ENCODE peak calls at places on chromosomes 4 and X, in seven cellular contexts. S is dorsolateral prefrontal cortex, O is astrocyte, J is BE2C, G is esophagus squamous epithelium, A is mammary epithelial cell, E is fibroblast of lung. N is an unnamed sample.

GRCh38 chrX:11566158-11566557 is 99.6 kb downstream of the ARHGAP6 start:
- DNase-seq in J (no peak), G (no peak), E (no peak), S (no peak), O (no peak), A (no peak), N (no peak)

GRCh38 chr4:75056277-75056676 is 123.4 kb downstream of the PARM1 start:
- DNase-seq in A (no peak), J (no peak), O (no peak), G (no peak), E (no peak), S (no peak), N (no peak)

GRCh38 chr4:119693127-119693526 is 64.5 kb upstream of the PDE5A start:
- DNase-seq in E (peak; percentile 8), O (no peak), J (no peak), A (no peak), S (no peak), G (no peak), N (no peak)

GRCh38 chrX:24242649-24243556 is 71.0 kb downstream of the SUPT20HL2 start:
- DNase-seq in J (no peak), A (no peak), G (peak; percentile 2), O (peak; percentile 27), S (no peak), E (peak; percentile 18), N (peak; percentile 89)

GRCh38 chr4:181261279-181261678 is 981.9 kb upstream of the TENM3 start:
- DNase-seq in J (no peak), S (no peak), G (no peak), E (peak; percentile 39), O (peak; percentile 34), A (no peak), N (no peak)

GRCh38 chr4:5054532-5054931 is 3.3 kb downstream of the STK32B start:
- DNase-seq in J (no peak), G (no peak), S (no peak), A (no peak), O (peak; percentile 16), E (no peak), N (no peak)

GRCh38 chrX:129000797-129001196 is 522.5 kb downstream of the SMARCA1 start:
- DNase-seq in S (no peak), J (no peak), O (no peak), G (no peak), E (no peak), A (no peak), N (no peak)

GRCh38 chrX:132615396-132616131 is 126.7 kb upstream of the MBNL3 start:
- DNase-seq in A (peak; percentile 37), E (peak; percentile 17), G (no peak), O (peak; percentile 8), J (peak; percentile 30), S (no peak), N (peak; percentile 9)

GRCh38 chrX:129833153-129834004 is 10.3 kb downstream of the ZDHHC9 start:
- DNase-seq in S (no peak), O (peak; percentile 65), E (peak; percentile 76), J (no peak), G (no peak), A (no peak), N (peak; percentile 13)

GRCh38 chr4:175282407-175282806 is 364.2 kb downstream of the ADAM29 start:
- DNase-seq in A (no peak), G (no peak), O (peak; percentile 11), S (no peak), J (no peak), E (peak; percentile 14), N (no peak)

GRCh38 chrX:135340827-135341226 is 31.5 kb downstream of the ETDC start:
- DNase-seq in G (no peak), E (peak; percentile 47), J (peak; percentile 34), A (no peak), O (peak; percentile 44), S (no peak), N (no peak)
- H3K4me3 ChIP-seq in G (no peak overlapping the region), E (peak overlapping the region; percentile 76), J (peak overlapping the region; percentile 81), A (no peak overlapping the region), O (peak overlapping the region; percentile 28), S (no peak overlapping the region), N (no peak overlapping the region)

GRCh38 chrX:123184199-123184857 is at the start of gene GRIA3:
- DNase-seq in A (no peak), E (peak; percentile 76), G (no peak), J (no peak), O (peak; percentile 68), S (peak; percentile 55), N (no peak)

GRCh38 chrX:123184858-123185251 is 777 bp downstream of the GRIA3 start:
- DNase-seq in J (no peak), G (no peak), S (peak; percentile 65), A (no peak), O (peak; percentile 12), E (no peak), N (peak; percentile 48)

GRCh38 chrX:123188081-123188480 is 4.0 kb downstream of the GRIA3 start:
- DNase-seq in G (no peak), O (peak; percentile 25), E (peak; percentile 40), S (no peak), J (no peak), A (peak; percentile 2), N (no peak)

GRCh38 chrX:123186796-123187195 is 2.7 kb downstream of the GRIA3 start:
- DNase-seq in G (no peak), S (no peak), A (no peak), J (no peak), E (no peak), O (no peak), N (no peak)

DNA sequence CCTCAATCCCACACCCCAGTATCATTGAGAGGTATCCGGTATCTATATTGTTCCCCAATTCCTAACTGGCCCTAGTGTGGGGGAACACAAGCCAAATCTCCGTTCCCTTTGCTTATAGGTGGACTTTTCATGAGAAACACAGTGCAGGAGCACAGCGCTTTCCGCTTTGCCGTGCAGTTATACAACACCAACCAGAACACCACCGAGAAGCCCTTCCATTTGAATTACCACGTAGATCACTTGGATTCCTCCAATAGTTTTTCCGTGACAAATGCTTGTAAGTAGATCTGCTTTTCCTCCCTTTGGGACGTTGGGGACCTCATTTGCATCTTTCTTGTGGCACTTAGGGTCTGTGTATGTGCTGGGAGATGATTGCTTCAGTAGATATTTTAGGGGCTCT is 1.6 kb downstream of the GRIA3 start:
- DNase-seq in O (peak; percentile 33), E (peak; percentile 46), A (no peak), G (no peak), S (no peak), J (no peak), N (no peak)
- H3K27me3 ChIP-seq in O (no peaks in the 10 kb centered on the region), E (peaks cover 5% of the 10 kb centered on the region), A (peaks cover 9% of the 10 kb centered on the region), G (no peaks in the 10 kb centered on the region), S (peaks cover 39% of the 10 kb centered on the region), J (no peaks in the 10 kb centered on the region), N (no peaks in the 10 kb centered on the region)

GRCh38 chr4:109748114-109748513 is 18.2 kb upstream of the PLA2G12A start:
- DNase-seq in J (no peak), G (no peak), S (no peak), O (no peak), E (no peak), A (no peak), N (no peak)
- H3K4me3 ChIP-seq in J (no peak overlapping the region), G (no peak overlapping the region), S (no peak overlapping the region), O (no peak overlapping the region), E (no peak overlapping the region), A (no peak overlapping the region), N (no peak overlapping the region)

GRCh38 chrX:108316456-108316855 is 121.8 kb downstream of the COL4A6 start:
- DNase-seq in A (peak; percentile 63), G (no peak), S (no peak), O (no peak), E (no peak), J (no peak), N (no peak)
- H3K27me3 ChIP-seq in A (no peaks in the 10 kb centered on the region), G (no peaks in the 10 kb centered on the region), S (peaks cover 79% of the 10 kb centered on the region), O (no peaks in the 10 kb centered on the region), E (no peaks in the 10 kb centered on the region), J (no peaks in the 10 kb centered on the region), N (no peaks in the 10 kb centered on the region)

GRCh38 chr4:184958839-184959238 is 59.5 kb upstream of the HELT start:
- DNase-seq in S (no peak), G (no peak), A (no peak), J (no peak), O (no peak), E (no peak), N (no peak)

GRCh38 chr4:184959786-184960185 is 58.5 kb upstream of the HELT start:
- DNase-seq in J (no peak), S (no peak), E (no peak), O (no peak), G (no peak), A (no peak), N (no peak)

GRCh38 chr4:184959309-184959708 is 59.0 kb upstream of the HELT start:
- DNase-seq in O (no peak), J (no peak), E (no peak), G (no peak), S (no peak), A (no peak), N (no peak)

GRCh38 chr4:184957451-184958115 is 60.7 kb upstream of the HELT start:
- DNase-seq in E (no peak), O (no peak), A (no peak), J (no peak), S (no peak), G (no peak), N (no peak)

DNA sequence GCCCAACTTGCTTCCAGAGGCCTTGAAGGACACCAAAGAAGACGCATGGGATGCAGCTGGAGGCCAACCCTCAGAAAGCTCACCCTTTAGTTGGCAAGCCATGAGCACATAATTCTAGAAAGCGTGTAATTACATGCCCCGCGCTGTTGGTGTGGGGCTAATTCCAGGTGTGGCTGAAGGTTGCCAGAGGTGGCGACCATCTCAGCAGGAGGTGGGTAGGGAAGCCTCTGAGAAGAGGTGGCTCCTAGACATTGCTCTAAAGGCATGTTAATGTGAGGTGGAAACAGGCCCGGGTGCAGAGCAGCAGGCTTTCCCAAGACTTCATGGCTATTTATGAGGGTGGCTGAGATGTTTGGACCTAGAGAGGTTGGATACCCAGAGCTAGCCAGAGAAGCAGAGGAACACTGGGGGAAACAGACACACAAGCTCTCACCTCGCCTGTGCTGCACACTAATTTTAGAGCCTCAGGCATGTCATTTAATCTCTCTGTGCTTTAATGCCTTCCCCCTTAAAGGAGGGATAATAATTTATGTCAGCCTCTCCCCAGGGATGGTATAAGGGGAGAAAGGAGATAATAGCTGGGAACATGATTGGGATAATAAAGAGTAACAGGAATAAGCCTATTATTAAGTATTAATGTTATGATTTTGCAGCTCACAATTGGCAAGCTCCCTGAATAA is 60.0 kb upstream of the HELT start:
- DNase-seq in S (no peak), J (no peak), O (no peak), G (no peak), A (no peak), E (no peak), N (no peak)
- H3K4me3 ChIP-seq in S (no peak overlapping the region), J (no peak overlapping the region), O (no peak overlapping the region), G (no peak overlapping the region), A (no peak overlapping the region), E (no peak overlapping the region), N (no peak overlapping the region)

DNA sequence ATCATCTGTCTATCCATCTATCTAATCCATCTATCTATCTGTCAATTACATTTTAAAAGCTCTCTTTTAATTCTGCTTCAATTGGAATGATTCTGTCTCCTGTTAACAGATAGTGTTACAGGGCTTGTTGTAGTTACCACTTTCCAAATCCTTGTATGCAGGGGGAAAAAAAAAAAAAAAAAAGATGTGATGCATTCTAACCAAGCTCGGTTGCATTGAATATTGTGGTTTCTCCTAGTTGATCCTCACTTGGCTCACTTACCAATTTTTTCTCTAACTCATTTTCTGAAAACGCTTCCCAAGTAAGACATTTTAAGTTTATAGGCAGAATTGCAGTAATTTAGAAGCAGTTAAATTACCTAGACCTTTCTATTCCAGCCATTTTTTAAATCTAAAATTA is 327.8 kb upstream of the PITX2 start:
- DNase-seq in O (no peak), S (no peak), E (no peak), J (no peak), G (no peak), A (no peak), N (no peak)
- H3K27me3 ChIP-seq in O (no peaks in the 10 kb centered on the region), S (no peaks in the 10 kb centered on the region), E (no peaks in the 10 kb centered on the region), J (peaks cover 15% of the 10 kb centered on the region), G (no peaks in the 10 kb centered on the region), A (peaks cover 3% of the 10 kb centered on the region), N (no peaks in the 10 kb centered on the region)